ENCODE peak calls at places on chromosomes 5 and 9, in five cellular contexts. S is ovary, U is spleen, N is uterus, C is thyroid gland. L is an unnamed sample.

GRCh38 chr5:90161399-90161798 is 248.2 kb downstream of the CETN3 start:
- DNase-seq in S (peak; percentile 56), U (peak; percentile 78), N (no peak), C (peak; percentile 10), L (peak; percentile 20)

GRCh38 chr9:22037954-22038690 is 29.0 kb upstream of the CDKN2B start:
- DNase-seq in S (no peak), U (no peak), N (no peak), C (no peak), L (no peak)

GRCh38 chr5:124755565-124755964 is 9.1 kb upstream of the ZNF608 start:
- DNase-seq in S (no peak), U (no peak), N (no peak), C (no peak), L (no peak)

GRCh38 chr5:172541764-172542120 is 87.4 kb upstream of the SH3PXD2B start:
- DNase-seq in S (no peak), U (peak; percentile 1), N (no peak), C (no peak), L (no peak)

GRCh38 chr5:146368137-146368536 is 29.5 kb downstream of the POU4F3 start:
- DNase-seq in S (no peak), U (no peak), N (no peak), C (no peak), L (no peak)

GRCh38 chr5:124342027-124342471 is 404.4 kb downstream of the ZNF608 start:
- DNase-seq in S (peak; percentile 61), U (no peak), N (peak; percentile 36), C (peak; percentile 77), L (no peak)

GRCh38 chr9:133366435-133366834 is 9.4 kb downstream of the SURF4 start:
- DNase-seq in S (no peak), U (no peak), N (no peak), C (no peak), L (no peak)

GRCh38 chr9:76200315-76200714 is 193.9 kb downstream of the RFK start:
- DNase-seq in S (no peak), U (no peak), N (no peak), C (no peak), L (no peak)

GRCh38 chr5:31464081-31464480 is 67.8 kb downstream of the DROSHA start:
- DNase-seq in S (no peak), U (no peak), N (no peak), C (no peak), L (no peak)

GRCh38 chr5:132257131-132258101 is at the start of gene PDLIM4:
- DNase-seq in S (peak; percentile 79), U (peak; percentile 65), N (peak; percentile 78), C (peak; percentile 47), L (peak; percentile 25)

GRCh38 chr5:115571441-115571878 is 26.9 kb upstream of the FEM1C start:
- DNase-seq in S (no peak), U (no peak), N (no peak), C (peak; percentile 10), L (no peak)

GRCh38 chr5:141211-141610 is 49.2 kb downstream of the PLEKHG4B start:
- DNase-seq in S (no peak), U (no peak), N (no peak), C (no peak), L (no peak)

DNA sequence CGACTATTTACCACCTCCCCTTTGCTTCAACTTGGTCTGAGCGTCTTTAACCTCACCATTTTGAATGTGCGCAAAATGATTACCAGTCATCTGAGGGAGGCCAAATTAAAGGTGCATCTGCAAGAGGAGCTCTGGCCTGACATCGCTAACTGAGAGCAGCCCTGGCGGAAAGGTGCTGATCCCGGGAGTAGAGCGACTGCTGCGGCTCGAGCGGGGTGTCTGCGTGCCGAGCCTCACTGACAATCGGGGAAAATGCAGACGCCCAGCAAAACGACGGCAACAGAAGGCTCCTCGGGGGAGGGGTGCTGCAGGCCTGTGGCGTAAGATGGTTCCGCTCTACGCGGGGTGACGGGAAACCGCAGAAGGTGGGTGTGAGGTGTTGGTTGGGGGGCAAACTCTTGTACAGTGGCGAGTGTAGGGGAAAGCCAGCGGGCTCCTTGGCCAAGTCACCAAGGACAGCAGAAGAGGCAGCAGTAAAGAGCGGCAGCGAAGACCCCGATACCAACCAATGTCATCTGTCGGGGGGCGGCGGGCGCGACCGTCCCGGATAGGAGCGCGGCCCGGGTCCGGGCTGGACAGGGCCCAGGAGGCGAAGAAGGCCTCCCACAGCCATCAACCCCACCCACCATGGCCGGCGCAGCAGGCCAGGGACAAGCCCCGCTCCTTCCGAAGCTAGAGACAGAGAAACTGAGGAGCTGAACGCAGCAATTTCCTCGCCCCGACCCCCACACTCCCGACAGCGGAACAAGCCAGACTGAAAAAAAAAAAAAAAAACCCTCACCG is 522 bp downstream of the PJA2 start:
- DNase-seq in S (peak; percentile 80), U (peak; percentile 95), N (peak; percentile 69), C (peak; percentile 76), L (peak; percentile 75)
- TF ChIP-seq POLR2A in S (no peak), U (no peak), N (no peak), C (peak; percentile 56), L (no peak)

DNA sequence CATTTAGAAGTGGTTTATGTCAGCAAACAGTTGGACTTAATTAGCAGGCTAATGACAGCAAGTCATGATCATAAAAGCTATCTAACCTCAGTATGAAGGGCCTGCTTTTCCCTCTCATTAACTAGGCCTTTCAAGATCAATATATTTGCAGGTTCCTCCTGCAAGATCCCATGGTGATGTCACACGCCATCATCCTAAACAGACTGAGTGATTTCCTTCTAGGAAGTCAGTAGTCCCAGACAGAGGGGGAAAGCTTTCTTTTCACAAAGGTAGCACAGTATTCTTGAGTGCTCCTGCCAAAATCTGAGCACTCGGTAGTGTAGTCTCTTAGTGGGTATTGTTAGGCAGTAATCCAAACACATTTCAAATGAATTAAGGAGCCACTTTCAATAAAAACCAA is 52.5 kb downstream of the UIMC1 start:
- DNase-seq in S (no peak), U (no peak), N (no peak), C (no peak), L (no peak)
- H3K36me3 ChIP-seq in S (no peaks in the 10 kb centered on the region), U (peaks cover 91% of the 10 kb centered on the region), N (no peaks in the 10 kb centered on the region), C (peaks cover 18% of the 10 kb centered on the region), L (no peaks in the 10 kb centered on the region)

DNA sequence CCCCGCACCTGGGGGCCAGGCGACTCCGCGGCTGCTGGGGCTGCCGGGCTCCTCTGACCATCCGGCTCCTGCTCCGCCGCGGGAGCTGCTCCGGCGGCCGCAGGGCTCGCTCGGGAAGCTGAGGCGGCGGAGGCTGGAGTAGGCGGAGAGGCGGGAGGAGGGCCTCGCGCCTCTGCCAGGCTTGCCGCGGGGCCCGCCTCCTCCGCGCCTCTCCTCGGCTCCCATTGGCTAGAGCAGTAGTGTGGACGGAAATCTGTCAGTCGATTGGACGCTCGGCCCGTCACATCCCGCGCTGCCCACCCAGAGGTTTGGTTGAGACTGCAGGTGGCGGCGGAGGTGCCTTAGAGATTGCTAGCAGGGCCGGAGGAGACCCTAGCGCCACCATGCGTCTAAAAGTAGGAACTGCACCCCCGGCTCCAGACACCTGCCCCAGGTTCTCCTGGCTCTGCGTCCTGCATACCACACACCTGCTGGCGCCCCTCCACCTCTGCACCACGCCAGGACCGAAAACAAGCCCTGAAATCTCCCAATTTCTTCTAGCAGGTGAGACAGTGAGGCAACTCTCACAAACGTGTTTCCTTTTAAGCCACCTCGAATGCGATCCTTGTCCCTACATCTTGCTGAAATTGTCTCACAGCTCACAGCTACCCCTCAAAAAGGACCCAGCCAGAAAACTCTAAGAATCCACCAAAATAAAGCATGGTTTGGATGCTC is at the start of gene SCAI:
- DNase-seq in S (peak; percentile 99), U (peak; percentile 99), N (peak; percentile 99), C (peak; percentile 100), L (peak; percentile 99)
- TF ChIP-seq POLR2A in S (no peak), U (peak; percentile 66), N (peak; percentile 56), C (peak; percentile 81), L (peak; percentile 34)

GRCh38 chr9:33906769-33907168 is 89.8 kb downstream of the UBE2R2 start:
- DNase-seq in S (no peak), U (no peak), N (no peak), C (peak; percentile 49), L (no peak)
- H3K36me3 ChIP-seq in S (no peaks in the 10 kb centered on the region), U (peaks cover 47% of the 10 kb centered on the region), N (no peaks in the 10 kb centered on the region), C (no peaks in the 10 kb centered on the region), L (no peaks in the 10 kb centered on the region)

GRCh38 chr5:35856186-35857003 is at the start of gene IL7R:
- DNase-seq in S (no peak), U (no peak), N (no peak), C (no peak), L (no peak)
- TF ChIP-seq POLR2A in S (no peak), U (no peak), N (no peak), C (peak; percentile 14), L (peak; percentile 79)